ENCODE peak calls at places on chromosomes 1 and 21, in four cellular contexts. N is spleen, I is Peyer's patch, B is lower lobe of right lung. Q is an unnamed sample.

GRCh38 chr1:18926315-18927081 is 24.1 kb upstream of the ALDH4A1 start:
- DNase-seq in B (no peak), N (peak; percentile 92), I (peak; percentile 82), Q (peak; percentile 88)

GRCh38 chr1:29259802-29260441 is 23.6 kb downstream of the PTPRU start:
- DNase-seq in I (no peak), B (peak; percentile 70), N (no peak), Q (no peak)

GRCh38 chr1:29826646-29827045 is 590.3 kb downstream of the PTPRU start:
- DNase-seq in B (no peak), I (no peak), N (no peak), Q (no peak)

GRCh38 chr1:247104965-247105364 is 809 bp upstream of the ZNF669 start:
- DNase-seq in B (no peak), N (no peak), I (no peak), Q (no peak)

GRCh38 chr1:162136760-162137537 is 67.5 kb downstream of the NOS1AP start:
- DNase-seq in B (no peak), N (no peak), I (no peak), Q (peak; percentile 68)

GRCh38 chr1:180916012-180916770 is 3.5 kb downstream of the KIAA1614 start:
- DNase-seq in I (no peak), N (no peak), B (no peak), Q (no peak)

GRCh38 chr1:77757066-77757584 is 2.5 kb downstream of the USP33 start:
- DNase-seq in B (no peak), I (no peak), N (no peak), Q (no peak)

GRCh38 chr1:174999926-175000696 is at the start of gene CACYBP:
- DNase-seq in I (peak; percentile 43), N (peak; percentile 99), B (no peak), Q (no peak)

GRCh38 chr1:157325220-157325619 is 187.0 kb upstream of the ETV3 start:
- DNase-seq in I (no peak), N (no peak), B (no peak), Q (no peak)

GRCh38 chr1:114718661-114719423 is 2.3 kb upstream of the NRAS start:
- DNase-seq in N (no peak), I (no peak), B (no peak), Q (no peak)

GRCh38 chr1:88731475-88731874 is 47.4 kb downstream of the PKN2 start:
- DNase-seq in I (no peak), B (no peak), N (no peak), Q (peak; percentile 52)

GRCh38 chr21:46078984-46079356 is 18.9 kb upstream of the COL6A2 start:
- DNase-seq in B (peak; percentile 35), I (no peak), N (peak; percentile 58), Q (no peak)

GRCh38 chr1:25161981-25162380 is 70.3 kb downstream of the SYF2 start:
- DNase-seq in N (no peak), B (no peak), I (no peak), Q (no peak)

GRCh38 chr21:45405819-45406762 is 1.1 kb downstream of the COL18A1 start:
- DNase-seq in B (peak; percentile 28), I (no peak), N (peak; percentile 69), Q (no peak)

GRCh38 chr1:113036639-113037321 is 36.2 kb upstream of the LRIG2 start:
- DNase-seq in B (no peak), N (no peak), I (no peak), Q (no peak)

GRCh38 chr21:43345746-43346409 is 81.1 kb downstream of the SIK1 start:
- DNase-seq in B (no peak), I (no peak), N (no peak), Q (no peak)

GRCh38 chr1:160206421-160207117 is 1.4 kb downstream of the PEA15 start:
- DNase-seq in N (no peak), B (no peak), I (no peak), Q (no peak)

GRCh38 chr1:54487571-54488050 is 60.4 kb upstream of the ACOT11 start:
- DNase-seq in B (no peak), I (peak; percentile 32), N (peak; percentile 81), Q (no peak)

GRCh38 chr1:86776108-86776507 is 71.7 kb downstream of the SH3GLB1 start:
- DNase-seq in N (no peak), I (no peak), B (no peak), Q (no peak)

GRCh38 chr1:75765697-75766355 is 20.2 kb upstream of the RABGGTB start:
- DNase-seq in I (no peak), B (no peak), N (no peak), Q (peak; percentile 47)

GRCh38 chr1:36352141-36352909 is 28.9 kb upstream of the EVA1B start:
- DNase-seq in I (no peak), N (no peak), B (no peak), Q (no peak)

GRCh38 chr1:50348449-50349241 is 74.6 kb downstream of the DMRTA2 start:
- DNase-seq in N (no peak), I (peak; percentile 31), B (no peak), Q (peak; percentile 50)

GRCh38 chr1:232974971-232975370 is 24.6 kb downstream of the NTPCR start:
- DNase-seq in N (no peak), I (no peak), B (no peak), Q (no peak)

GRCh38 chr1:22527555-22528296 is 35.6 kb upstream of the EPHA8 start:
- DNase-seq in I (no peak), B (no peak), N (no peak), Q (no peak)

GRCh38 chr1:14944471-14944981 is 209.0 kb upstream of the TMEM51 start:
- DNase-seq in I (no peak), B (no peak), N (no peak), Q (no peak)

GRCh38 chr1:163130250-163130856 is 61.2 kb downstream of the RGS4 start:
- DNase-seq in I (no peak), B (no peak), N (no peak), Q (no peak)

GRCh38 chr1:233620065-233620464 is 6.2 kb downstream of the KCNK1 start:
- DNase-seq in N (no peak), B (no peak), I (no peak), Q (no peak)

GRCh38 chr1:99968214-99968613 is 1.6 kb upstream of the SLC35A3 start:
- DNase-seq in I (no peak), N (no peak), B (no peak), Q (no peak)

GRCh38 chr1:101203812-101204540 is 32.8 kb upstream of the S1PR1 start:
- DNase-seq in N (no peak), I (no peak), B (no peak), Q (no peak)

GRCh38 chr1:236073307-236073897 is 8.5 kb upstream of the NID1 start:
- DNase-seq in B (no peak), N (no peak), I (no peak), Q (no peak)

GRCh38 chr1:207972350-207972749 is 61.4 kb upstream of the CD34 start:
- DNase-seq in I (no peak), B (no peak), N (no peak), Q (no peak)

GRCh38 chr1:166165661-166166399 is 971 bp downstream of the FAM78B start:
- DNase-seq in B (peak; percentile 50), N (peak; percentile 76), I (no peak), Q (no peak)

GRCh38 chr1:21313146-21313885 is 23.1 kb upstream of the ECE1 start:
- DNase-seq in I (no peak), B (no peak), N (no peak), Q (no peak)

GRCh38 chr1:75791022-75791421 is 5.0 kb downstream of the RABGGTB start:
- DNase-seq in B (no peak), N (no peak), I (no peak), Q (no peak)

GRCh38 chr1:212073490-212073889 is 37.9 kb downstream of the DTL start:
- DNase-seq in I (no peak), B (no peak), N (no peak), Q (no peak)

GRCh38 chr21:15211491-15212133 is 146.8 kb upstream of the NRIP1 start:
- DNase-seq in N (no peak), I (no peak), B (no peak), Q (no peak)

GRCh38 chr1:15848143-15848928 is 829 bp downstream of the SPEN start:
- DNase-seq in B (peak; percentile 69), N (peak; percentile 94), I (peak; percentile 51), Q (no peak)

GRCh38 chr1:167515893-167516321 is 2.4 kb downstream of the CD247 start:
- DNase-seq in B (no peak), I (no peak), N (no peak), Q (no peak)

GRCh38 chr1:227766015-227766634 is 30.9 kb downstream of the SNAP47 start:
- DNase-seq in N (peak; percentile 92), I (peak; percentile 71), B (peak; percentile 38), Q (no peak)
- H3K36me3 ChIP-seq in N (no peaks in the 10 kb centered on the region), I (peaks cover 40% of the 10 kb centered on the region), B (peaks cover 50% of the 10 kb centered on the region), Q (peaks cover 2% of the 10 kb centered on the region)

GRCh38 chr21:31260790-31261189 is 83.3 kb downstream of the TIAM1 start:
- DNase-seq in B (no peak), N (no peak), I (no peak), Q (no peak)
- H3K27ac ChIP-seq in B (no peak overlapping the region), N (no peak overlapping the region), I (no peak overlapping the region), Q (no peak overlapping the region)

DNA sequence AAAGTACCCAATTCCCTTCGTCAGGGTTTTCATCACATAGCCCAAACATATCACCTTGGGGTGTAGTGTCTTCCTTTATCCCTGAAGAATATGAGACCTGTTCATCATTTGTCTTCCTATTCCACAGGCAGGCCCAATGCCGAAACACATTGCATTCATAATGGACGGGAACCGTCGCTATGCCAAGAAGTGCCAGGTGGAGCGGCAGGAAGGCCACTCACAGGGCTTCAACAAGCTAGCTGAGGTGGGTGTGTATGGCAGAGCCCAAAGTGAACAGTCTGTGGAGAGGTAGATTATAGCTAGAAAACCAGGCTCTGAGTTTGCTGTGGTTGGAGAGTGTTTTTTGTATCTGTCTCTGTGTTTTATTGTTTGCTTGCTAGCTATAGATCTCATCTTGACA is 5.9 kb downstream of the DHDDS start:
- DNase-seq in B (no peak), N (no peak), I (no peak), Q (no peak)
- H3K36me3 ChIP-seq in B (peaks cover 95% of the 10 kb centered on the region), N (peaks cover 3% of the 10 kb centered on the region), I (peaks cover 80% of the 10 kb centered on the region), Q (peaks cover 9% of the 10 kb centered on the region)

DNA sequence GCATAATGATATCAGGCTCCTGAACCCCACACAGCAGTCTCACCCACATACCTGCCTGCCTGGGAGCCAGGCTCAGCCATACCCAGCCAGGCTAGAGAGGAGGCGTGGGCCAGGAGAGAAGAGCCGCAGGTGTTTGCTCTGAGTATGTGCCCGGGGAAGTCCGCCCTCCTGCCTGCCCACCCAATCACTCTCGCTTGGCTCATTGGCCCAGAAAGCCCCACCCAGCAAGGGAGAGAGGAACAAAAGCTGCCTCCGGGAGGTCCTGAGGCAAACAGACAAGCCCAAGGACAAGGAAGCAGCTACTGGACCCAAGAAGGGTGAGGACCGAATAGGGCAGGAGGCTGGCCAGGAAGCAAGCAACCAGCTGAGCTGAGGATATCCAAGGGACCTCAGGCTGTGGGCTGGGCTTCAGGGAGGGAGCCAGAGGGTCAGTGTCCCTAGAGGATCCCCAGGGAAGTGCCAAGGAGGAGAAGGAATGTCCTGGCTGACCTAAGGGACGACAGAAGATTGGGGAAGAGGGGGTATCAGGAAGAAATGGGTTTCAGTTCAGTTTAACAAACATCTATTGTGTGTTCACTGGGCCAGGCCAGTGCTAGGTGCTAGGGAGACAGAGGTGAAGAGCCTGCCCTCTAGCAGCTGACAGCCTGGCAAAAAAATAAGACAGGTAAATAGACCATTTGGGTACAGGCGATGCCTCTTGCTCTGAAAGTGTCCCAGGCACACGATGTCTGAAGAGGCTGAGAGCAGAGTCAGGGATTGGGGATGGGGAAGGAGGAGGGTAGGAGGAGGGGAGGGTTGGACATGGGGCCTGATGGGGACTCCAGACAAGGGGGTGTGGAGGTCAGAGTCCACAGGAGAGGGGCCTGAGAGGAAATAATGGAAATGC is at the start of gene GJB4:
- DNase-seq in N (peak; percentile 42), I (no peak), B (no peak), Q (no peak)
- H3K27ac ChIP-seq in N (no peak within 1 kb of the TSS), I (no peak within 1 kb of the TSS), B (no peak within 1 kb of the TSS), Q (no peak within 1 kb of the TSS)